ENCODE peak calls at places on chromosomes 3 and 15, in six cellular contexts. Q, Z, Y, D, H and R are unnamed samples.
A peak's percentile ranks its signal among the peaks of the same experiment; 100 is the strongest.

GRCh38 chr15:36313021-36313420 is 266.4 kb upstream of the CDIN1 start:
- DNase-seq in H (no peak), Y (no peak), D (no peak), Q (no peak), Z (no peak), R (no peak)

GRCh38 chr3:128336337-128337156 is 130.1 kb downstream of the DNAJB8 start:
- DNase-seq in H (no peak), Y (no peak), Q (no peak), D (no peak), Z (no peak), R (no peak)

GRCh38 chr3:188568750-188569149 is 414.8 kb downstream of the LPP start:
- DNase-seq in Z (no peak), H (no peak), D (no peak), Y (no peak), Q (no peak), R (no peak)

GRCh38 chr3:123584284-123584987 is 417 bp downstream of the HACD2 start:
- DNase-seq in Z (no peak), Q (no peak), H (no peak), Y (peak; percentile 8), D (peak; percentile 72), R (no peak)

GRCh38 chr3:28590851-28591250 is 242.2 kb upstream of the AZI2 start:
- DNase-seq in Y (no peak), Z (no peak), D (no peak), Q (no peak), H (no peak), R (no peak)

GRCh38 chr3:156321934-156322333 is 201.6 kb downstream of the KCNAB1 start:
- DNase-seq in Z (no peak), D (no peak), Q (peak; percentile 31), H (no peak), Y (no peak), R (no peak)

GRCh38 chr15:80778964-80779657 is at the start of gene CEMIP:
- DNase-seq in D (peak; percentile 91), Q (peak; percentile 17), Y (no peak), H (peak; percentile 22), Z (no peak), R (peak; percentile 71)

GRCh38 chr15:64209680-64210334 is 47.0 kb upstream of the PPIB start:
- DNase-seq in H (no peak), Q (no peak), Z (peak; percentile 58), Y (no peak), D (peak; percentile 28), R (peak; percentile 32)